ENCODE peak calls at places on chromosome 2, in five cellular contexts. One of them, this sample, is unnamed.

GRCh38 chr2:168194784-168195522 is 52.4 kb downstream of the STK39 start:
- DNase-seq in ascending aorta: no peak
- DNase-seq in esophagus muscularis mucosa: no peak
- DNase-seq in mammary epithelial cell: no peak
- DNase-seq in MV-4-11: peak
- DNase-seq in this sample: no peak

GRCh38 chr2:120394764-120395163 is 48.8 kb downstream of the INHBB start:
- DNase-seq in esophagus muscularis mucosa: no peak
- DNase-seq in ascending aorta: no peak
- DNase-seq in MV-4-11: no peak
- DNase-seq in mammary epithelial cell: no peak
- DNase-seq in this sample: no peak

GRCh38 chr2:120607506-120607905 is 128.2 kb upstream of the GLI2 start:
- DNase-seq in MV-4-11: no peak
- DNase-seq in ascending aorta: no peak
- DNase-seq in mammary epithelial cell: no peak
- DNase-seq in esophagus muscularis mucosa: no peak
- DNase-seq in this sample: no peak

GRCh38 chr2:175251425-175252041 is 70.0 kb upstream of the ATP5MC3 start:
- DNase-seq in mammary epithelial cell: no peak
- DNase-seq in ascending aorta: no peak
- DNase-seq in MV-4-11: no peak
- DNase-seq in esophagus muscularis mucosa: no peak
- DNase-seq in this sample: no peak

GRCh38 chr2:100036793-100037192 is 105.6 kb downstream of the AFF3 start:
- DNase-seq in MV-4-11: no peak
- DNase-seq in esophagus muscularis mucosa: peak
- DNase-seq in ascending aorta: no peak
- DNase-seq in mammary epithelial cell: no peak
- DNase-seq in this sample: no peak

GRCh38 chr2:118052474-118052873 is 35.8 kb upstream of the INSIG2 start:
- DNase-seq in esophagus muscularis mucosa: no peak
- DNase-seq in MV-4-11: no peak
- DNase-seq in ascending aorta: no peak
- DNase-seq in mammary epithelial cell: no peak
- DNase-seq in this sample: no peak

GRCh38 chr2:46294185-46294836 is 2.9 kb upstream of the EPAS1 start:
- DNase-seq in ascending aorta: no peak
- DNase-seq in esophagus muscularis mucosa: no peak
- DNase-seq in mammary epithelial cell: no peak
- DNase-seq in MV-4-11: no peak
- DNase-seq in this sample: peak

GRCh38 chr2:176188218-176188968 is at the start of gene HOXD1:
- DNase-seq in ascending aorta: no peak
- DNase-seq in mammary epithelial cell: no peak
- DNase-seq in esophagus muscularis mucosa: no peak
- DNase-seq in MV-4-11: no peak
- DNase-seq in this sample: peak

GRCh38 chr2:179181002-179181401 is 83.6 kb downstream of the SESTD1 start:
- DNase-seq in esophagus muscularis mucosa: no peak
- DNase-seq in mammary epithelial cell: no peak
- DNase-seq in ascending aorta: no peak
- DNase-seq in MV-4-11: no peak
- DNase-seq in this sample: no peak

GRCh38 chr2:224584111-224584764 is 925 bp downstream of the CUL3 start:
- DNase-seq in MV-4-11: peak
- DNase-seq in mammary epithelial cell: peak
- DNase-seq in esophagus muscularis mucosa: no peak
- DNase-seq in ascending aorta: no peak
- DNase-seq in this sample: peak

GRCh38 chr2:230932556-230933511 is 7.8 kb upstream of the GPR55 start:
- DNase-seq in ascending aorta: no peak
- DNase-seq in esophagus muscularis mucosa: peak
- DNase-seq in mammary epithelial cell: peak
- DNase-seq in MV-4-11: no peak
- DNase-seq in this sample: peak

GRCh38 chr2:232406556-232407310 is at the start of gene ALPG:
- DNase-seq in mammary epithelial cell: no peak
- DNase-seq in MV-4-11: no peak
- DNase-seq in ascending aorta: no peak
- DNase-seq in esophagus muscularis mucosa: no peak
- DNase-seq in this sample: no peak

GRCh38 chr2:229416116-229416694 is 145.1 kb upstream of the PID1 start:
- DNase-seq in mammary epithelial cell: no peak
- DNase-seq in esophagus muscularis mucosa: peak
- DNase-seq in ascending aorta: peak
- DNase-seq in MV-4-11: peak
- DNase-seq in this sample: peak

GRCh38 chr2:241816431-241817121 is 7.6 kb downstream of the NEU4 start:
- DNase-seq in ascending aorta: no peak
- DNase-seq in mammary epithelial cell: no peak
- DNase-seq in esophagus muscularis mucosa: no peak
- DNase-seq in MV-4-11: no peak
- DNase-seq in this sample: no peak

GRCh38 chr2:168545439-168546082 is 89.5 kb downstream of the CERS6 start:
- DNase-seq in MV-4-11: peak
- DNase-seq in mammary epithelial cell: peak
- DNase-seq in esophagus muscularis mucosa: no peak
- DNase-seq in ascending aorta: no peak
- DNase-seq in this sample: no peak

GRCh38 chr2:68686178-68686577 is 42.8 kb downstream of the PROKR1 start:
- DNase-seq in ascending aorta: no peak
- DNase-seq in MV-4-11: no peak
- DNase-seq in mammary epithelial cell: no peak
- DNase-seq in esophagus muscularis mucosa: peak
- DNase-seq in this sample: no peak

GRCh38 chr2:204027105-204027504 is 90.5 kb downstream of the ICOS start:
- DNase-seq in esophagus muscularis mucosa: no peak
- DNase-seq in ascending aorta: no peak
- DNase-seq in mammary epithelial cell: peak
- DNase-seq in MV-4-11: peak
- DNase-seq in this sample: no peak

GRCh38 chr2:168939061-168939460 is 38.0 kb downstream of the G6PC2 start:
- DNase-seq in MV-4-11: no peak
- DNase-seq in mammary epithelial cell: no peak
- DNase-seq in esophagus muscularis mucosa: no peak
- DNase-seq in ascending aorta: no peak
- DNase-seq in this sample: no peak

GRCh38 chr2:128282246-128282975 is 36.3 kb downstream of the HS6ST1 start:
- DNase-seq in mammary epithelial cell: no peak
- DNase-seq in ascending aorta: no peak
- DNase-seq in esophagus muscularis mucosa: no peak
- DNase-seq in MV-4-11: no peak
- DNase-seq in this sample: peak

GRCh38 chr2:23069935-23070334 is 315.0 kb upstream of the KLHL29 start:
- DNase-seq in ascending aorta: no peak
- DNase-seq in esophagus muscularis mucosa: peak
- DNase-seq in mammary epithelial cell: no peak
- DNase-seq in MV-4-11: no peak
- DNase-seq in this sample: no peak